ENCODE peak calls at places on chromosomes 2 and 18, in five cellular contexts. One of them, this sample, is unnamed.
A peak's percentile ranks its signal among the peaks of the same experiment; 100 is the strongest.

GRCh38 chr2:195683174-195683573 is 26.1 kb downstream of the SLC39A10 start:
- DNase-seq in astrocyte: peak; percentile 51
- DNase-seq in HepG2: no peak
- DNase-seq in GM23338: no peak
- DNase-seq in fibroblast of lung: peak; percentile 60
- DNase-seq in this sample: no peak

GRCh38 chr18:68944826-68945225 is 146.9 kb downstream of the CCDC102B start:
- DNase-seq in astrocyte: no peak
- DNase-seq in HepG2: no peak
- DNase-seq in GM23338: no peak
- DNase-seq in fibroblast of lung: no peak
- DNase-seq in this sample: no peak

GRCh38 chr2:61015971-61016370 is 1.5 kb upstream of the PEX13 start:
- DNase-seq in astrocyte: no peak
- DNase-seq in HepG2: peak; percentile 47
- DNase-seq in GM23338: no peak
- DNase-seq in fibroblast of lung: no peak
- DNase-seq in this sample: no peak

GRCh38 chr18:21243041-21243431 is 1.0 kb downstream of the GREB1L start:
- DNase-seq in astrocyte: peak; percentile 17
- DNase-seq in HepG2: no peak
- DNase-seq in GM23338: peak; percentile 40
- DNase-seq in fibroblast of lung: peak; percentile 38
- DNase-seq in this sample: peak; percentile 48

GRCh38 chr2:66869076-66869475 is 434.2 kb downstream of the MEIS1 start:
- DNase-seq in astrocyte: peak; percentile 89
- DNase-seq in HepG2: no peak
- DNase-seq in GM23338: no peak
- DNase-seq in fibroblast of lung: peak; percentile 89
- DNase-seq in this sample: peak; percentile 63

GRCh38 chr18:8116346-8117007 is 492.8 kb upstream of the RAB12 start:
- DNase-seq in astrocyte: peak; percentile 68
- DNase-seq in HepG2: peak; percentile 25
- DNase-seq in GM23338: no peak
- DNase-seq in fibroblast of lung: peak; percentile 74
- DNase-seq in this sample: peak; percentile 91

GRCh38 chr2:174699993-174700766 is 64.1 kb downstream of the CHRNA1 start:
- DNase-seq in astrocyte: no peak
- DNase-seq in HepG2: peak; percentile 40
- DNase-seq in GM23338: peak; percentile 72
- DNase-seq in fibroblast of lung: peak; percentile 37
- DNase-seq in this sample: peak; percentile 67

GRCh38 chr18:63130176-63130575 is 189.4 kb downstream of the BCL2 start:
- DNase-seq in astrocyte: no peak
- DNase-seq in HepG2: no peak
- DNase-seq in GM23338: no peak
- DNase-seq in fibroblast of lung: no peak
- DNase-seq in this sample: no peak

DNA sequence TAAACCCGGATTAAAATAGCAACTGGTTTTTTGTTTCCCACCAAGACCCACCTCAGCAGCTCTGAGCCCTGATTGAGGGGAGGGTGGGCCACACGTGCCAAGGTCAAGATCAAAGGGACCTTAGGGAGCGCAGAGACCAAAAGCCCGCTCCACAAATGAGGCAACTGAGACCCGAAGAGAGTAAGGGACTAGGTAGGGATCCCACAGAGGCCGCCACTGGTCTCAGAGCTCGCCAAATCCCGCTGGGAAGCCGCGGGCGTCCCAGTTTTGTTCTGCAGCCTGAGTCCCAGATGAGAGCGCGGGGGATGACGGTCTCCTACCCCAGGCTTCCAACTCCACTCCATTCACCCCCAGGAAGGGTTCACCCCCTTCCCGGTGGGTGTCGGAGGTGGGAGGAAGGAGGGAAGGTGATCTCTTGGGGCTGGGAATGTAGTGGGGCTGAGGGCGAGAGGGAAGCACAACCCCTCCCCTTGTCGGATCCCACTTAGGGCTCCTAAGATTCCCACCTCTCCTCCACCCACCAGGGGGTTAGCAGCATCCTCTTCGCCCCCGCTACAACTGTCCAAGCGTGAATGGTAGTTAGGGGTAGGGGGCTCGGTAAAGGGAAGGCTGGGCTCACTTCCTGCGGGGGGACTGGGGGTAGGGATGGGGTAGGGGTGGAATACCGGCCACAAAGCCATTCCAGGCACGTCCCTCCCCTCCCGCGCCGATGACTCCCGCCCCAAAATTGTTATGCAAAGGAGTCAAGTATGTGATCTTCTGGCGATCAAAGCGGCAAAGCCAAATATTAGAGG is 7.3 kb upstream of the EN1 start:
- DNase-seq in astrocyte: no peak
- DNase-seq in HepG2: no peak
- DNase-seq in GM23338: peak; percentile 70
- DNase-seq in fibroblast of lung: no peak
- DNase-seq in this sample: no peak
- TF ChIP-seq EZH2 in astrocyte: no peak
- TF ChIP-seq EZH2 in HepG2: no peak
- TF ChIP-seq EZH2 in GM23338: peak; percentile 80
- TF ChIP-seq EZH2 in fibroblast of lung: peak; percentile 86
- TF ChIP-seq EZH2 in this sample: no peak

DNA sequence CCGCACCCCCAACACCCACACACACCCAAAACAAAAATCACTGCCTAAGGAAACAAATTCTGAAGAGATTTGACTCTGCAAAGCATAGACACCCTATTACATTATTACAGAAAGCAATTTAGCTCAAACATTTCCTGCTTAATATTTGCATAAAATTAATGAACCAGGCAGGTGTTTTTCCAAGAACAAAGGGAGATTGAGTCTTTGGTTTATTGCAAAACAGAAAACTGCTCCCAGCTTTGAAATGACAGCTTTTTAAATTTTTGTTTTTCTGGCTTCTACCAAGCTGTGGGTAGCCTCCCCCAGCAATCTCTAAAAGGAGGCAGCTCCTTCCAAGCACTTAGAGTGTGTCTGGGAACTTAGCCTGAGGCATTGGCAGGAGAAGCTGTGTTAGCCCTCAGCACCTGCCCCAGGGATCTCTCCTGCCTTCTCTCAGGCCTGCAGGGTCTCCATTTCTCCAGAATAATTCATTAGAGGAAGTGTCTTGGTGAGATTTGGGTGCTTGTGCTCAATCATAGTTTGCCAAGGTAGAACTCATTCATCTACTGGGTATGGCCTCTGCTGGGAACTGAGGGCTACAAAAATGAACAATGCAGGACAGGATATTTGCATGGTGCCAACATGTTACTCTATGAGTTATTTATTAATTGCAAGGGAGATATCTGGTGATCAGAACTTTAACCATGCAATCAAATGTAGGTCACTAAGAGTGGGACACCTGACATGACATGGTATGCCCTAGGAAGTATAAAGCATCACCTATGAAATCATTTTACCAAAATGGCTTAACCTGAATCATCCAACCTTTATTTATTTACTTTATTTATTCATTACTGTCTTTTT is 58.7 kb downstream of the B3GNT2 start:
- DNase-seq in astrocyte: no peak
- DNase-seq in HepG2: no peak
- DNase-seq in GM23338: no peak
- DNase-seq in fibroblast of lung: no peak
- DNase-seq in this sample: no peak
- H3K4me2 ChIP-seq in astrocyte: no peak overlapping the region
- H3K4me2 ChIP-seq in HepG2: no peak overlapping the region
- H3K4me2 ChIP-seq in GM23338: no peak overlapping the region
- H3K4me2 ChIP-seq in fibroblast of lung: no peak overlapping the region
- H3K4me2 ChIP-seq in this sample: no peak overlapping the region

GRCh38 chr2:44951714-44952113 is 10.2 kb downstream of the SIX3 start:
- DNase-seq in astrocyte: no peak
- DNase-seq in HepG2: no peak
- DNase-seq in GM23338: no peak
- DNase-seq in fibroblast of lung: no peak
- DNase-seq in this sample: peak; percentile 36

GRCh38 chr2:44952143-44952805 is 10.8 kb downstream of the SIX3 start:
- DNase-seq in astrocyte: no peak
- DNase-seq in HepG2: peak; percentile 58
- DNase-seq in GM23338: peak; percentile 92
- DNase-seq in fibroblast of lung: peak; percentile 58
- DNase-seq in this sample: peak; percentile 86

GRCh38 chr2:44950646-44951045 is 9.1 kb downstream of the SIX3 start:
- DNase-seq in astrocyte: no peak
- DNase-seq in HepG2: no peak
- DNase-seq in GM23338: no peak
- DNase-seq in fibroblast of lung: no peak
- DNase-seq in this sample: no peak

GRCh38 chr2:44949329-44950151 is 8.0 kb downstream of the SIX3 start:
- DNase-seq in astrocyte: peak; percentile 66
- DNase-seq in HepG2: no peak
- DNase-seq in GM23338: peak; percentile 88
- DNase-seq in fibroblast of lung: peak; percentile 81
- DNase-seq in this sample: peak; percentile 74

DNA sequence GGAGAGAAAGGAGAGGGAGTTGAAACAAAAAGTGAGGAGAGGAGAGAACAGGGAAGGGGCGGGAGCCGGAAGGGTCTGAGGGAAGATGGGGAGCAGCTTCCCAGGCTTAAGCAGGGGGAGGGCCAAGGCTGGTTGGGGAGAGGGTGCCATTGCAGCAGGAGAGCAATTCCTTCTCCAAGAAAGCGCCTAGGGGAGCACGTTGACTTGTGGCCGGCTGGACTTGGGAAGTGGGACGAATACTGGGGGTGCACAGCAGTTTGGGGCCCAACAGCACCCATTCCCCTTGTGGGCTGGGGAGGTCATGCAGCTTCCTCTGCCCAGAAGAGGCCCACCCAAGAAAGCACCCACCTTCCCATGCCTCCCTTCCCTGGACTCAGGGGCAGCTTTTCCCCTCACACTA is 9.6 kb downstream of the SIX3 start:
- DNase-seq in astrocyte: no peak
- DNase-seq in HepG2: no peak
- DNase-seq in GM23338: no peak
- DNase-seq in fibroblast of lung: no peak
- DNase-seq in this sample: no peak
- TF ChIP-seq EZH2 in astrocyte: no peak
- TF ChIP-seq EZH2 in HepG2: no peak
- TF ChIP-seq EZH2 in GM23338: peak; percentile 9
- TF ChIP-seq EZH2 in fibroblast of lung: no peak
- TF ChIP-seq EZH2 in this sample: no peak

DNA sequence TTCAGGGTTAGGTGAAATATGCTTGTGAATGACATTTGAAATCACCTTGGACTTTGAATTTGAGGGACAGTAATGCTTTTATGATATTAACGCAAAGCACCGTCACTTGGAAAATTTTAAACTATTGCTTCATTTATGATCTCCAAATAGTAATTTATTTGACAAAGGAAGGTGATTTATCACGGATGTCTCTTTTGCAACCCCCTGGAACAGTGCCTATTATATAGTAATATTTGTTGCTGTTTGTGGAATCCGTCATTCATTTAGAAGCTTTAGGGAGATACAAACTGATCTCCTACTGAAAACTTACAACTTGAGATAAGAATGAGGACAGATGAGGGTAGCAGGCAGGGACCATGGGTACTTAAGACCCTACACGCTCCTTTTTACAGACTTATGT is 10.7 kb upstream of the ZEB2 start:
- DNase-seq in astrocyte: no peak
- DNase-seq in HepG2: no peak
- DNase-seq in GM23338: no peak
- DNase-seq in fibroblast of lung: no peak
- DNase-seq in this sample: no peak
- H3K4me2 ChIP-seq in astrocyte: no peak overlapping the region
- H3K4me2 ChIP-seq in HepG2: no peak overlapping the region
- H3K4me2 ChIP-seq in GM23338: no peak overlapping the region
- H3K4me2 ChIP-seq in fibroblast of lung: no peak overlapping the region
- H3K4me2 ChIP-seq in this sample: no peak overlapping the region

GRCh38 chr18:75204978-75205759 is 3.8 kb downstream of the PTGR3 start:
- DNase-seq in astrocyte: no peak
- DNase-seq in HepG2: no peak
- DNase-seq in GM23338: peak; percentile 39
- DNase-seq in fibroblast of lung: no peak
- DNase-seq in this sample: no peak
- TF ChIP-seq EZH2 in astrocyte: peak; percentile 49
- TF ChIP-seq EZH2 in HepG2: no peak
- TF ChIP-seq EZH2 in GM23338: peak; percentile 67
- TF ChIP-seq EZH2 in fibroblast of lung: no peak
- TF ChIP-seq EZH2 in this sample: no peak

This sample was measured in GM23248.